ENCODE peak calls at places on chromosomes 2 and 18, in seven cellular contexts. T, J, C, F, L, P and W are unnamed samples.

GRCh38 chr2:234377761-234378341 is 119.0 kb downstream of the ARL4C start:
- DNase-seq in T (no peak), J (no peak), C (no peak), F (peak), L (no peak), P (no peak), W (no peak)

GRCh38 chr2:232598293-232598692 is 35.1 kb upstream of the EFHD1 start:
- DNase-seq in T (no peak), J (no peak), C (no peak), F (no peak), L (no peak), P (no peak), W (no peak)

GRCh38 chr2:217846321-217846743 is 156.5 kb downstream of the TNS1 start:
- DNase-seq in T (no peak), J (no peak), C (peak), F (no peak), L (no peak), P (no peak), W (no peak)

GRCh38 chr2:149038442-149039212 is at the start of gene LYPD6B:
- DNase-seq in T (no peak), J (peak), C (no peak), F (no peak), L (peak), P (no peak), W (no peak)

GRCh38 chr18:35345460-35345921 is 1.3 kb upstream of the ZNF24 start:
- DNase-seq in T (no peak), J (no peak), C (no peak), F (no peak), L (no peak), P (peak), W (no peak)

GRCh38 chr18:28115149-28115550 is 61.8 kb downstream of the CDH2 start:
- DNase-seq in T (no peak), J (no peak), C (no peak), F (peak), L (no peak), P (no peak), W (peak)

GRCh38 chr2:20419007-20419576 is 27.8 kb upstream of the RHOB start:
- DNase-seq in T (no peak), J (no peak), C (no peak), F (no peak), L (no peak), P (no peak), W (no peak)

GRCh38 chr2:31141513-31141912 is 3.3 kb upstream of the GALNT14 start:
- DNase-seq in T (no peak), J (no peak), C (no peak), F (no peak), L (no peak), P (no peak), W (no peak)

GRCh38 chr2:60629263-60629662 is 75.8 kb upstream of the BCL11A start:
- DNase-seq in T (no peak), J (no peak), C (no peak), F (no peak), L (no peak), P (no peak), W (no peak)

GRCh38 chr18:38052879-38053590 is 487.4 kb upstream of the CELF4 start:
- DNase-seq in T (no peak), J (no peak), C (no peak), F (no peak), L (no peak), P (no peak), W (no peak)

GRCh38 chr2:10864888-10865551 is 46.7 kb upstream of the KCNF1 start:
- DNase-seq in T (no peak), J (no peak), C (no peak), F (no peak), L (no peak), P (no peak), W (no peak)

GRCh38 chr2:3111267-3111666 is 266.4 kb downstream of the EIPR1 start:
- DNase-seq in T (no peak), J (no peak), C (no peak), F (no peak), L (no peak), P (no peak), W (no peak)

GRCh38 chr2:96580771-96581170 is 44.2 kb downstream of the ARID5A start:
- DNase-seq in T (no peak), J (no peak), C (no peak), F (no peak), L (no peak), P (no peak), W (no peak)

GRCh38 chr2:144560254-144560653 is 40.3 kb upstream of the ZEB2 start:
- DNase-seq in T (no peak), J (no peak), C (no peak), F (no peak), L (no peak), P (no peak), W (no peak)

GRCh38 chr2:237161239-237161638 is 75.5 kb downstream of the COPS8 start:
- DNase-seq in T (peak), J (no peak), C (peak), F (no peak), L (no peak), P (no peak), W (no peak)